ENCODE peak calls at places on chromosomes 1 and 21, in nine cellular contexts. One of them, this sample, is unnamed.

GRCh38 chr1:201254625-201255469 is 28.5 kb upstream of the PKP1 start:
- DNase-seq in astrocyte of the spinal cord: no peak
- DNase-seq in adrenal gland: peak; percentile 74
- DNase-seq in psoas muscle: peak; percentile 83
- DNase-seq in spleen: peak; percentile 88
- DNase-seq in right lobe of liver: no peak
- DNase-seq in tibial nerve: peak; percentile 45
- DNase-seq in A549: peak; percentile 89
- DNase-seq in colonic mucosa: peak; percentile 75
- DNase-seq in this sample: peak; percentile 25

GRCh38 chr1:43444827-43445225 is 8.9 kb downstream of the HYI start:
- DNase-seq in astrocyte of the spinal cord: no peak
- DNase-seq in adrenal gland: peak; percentile 19
- DNase-seq in psoas muscle: peak; percentile 39
- DNase-seq in spleen: peak; percentile 23
- DNase-seq in right lobe of liver: peak; percentile 49
- DNase-seq in tibial nerve: no peak
- DNase-seq in A549: no peak
- DNase-seq in colonic mucosa: no peak
- DNase-seq in this sample: peak; percentile 35

GRCh38 chr1:219220945-219221344 is 47.3 kb downstream of the LYPLAL1 start:
- DNase-seq in astrocyte of the spinal cord: no peak
- DNase-seq in adrenal gland: no peak
- DNase-seq in psoas muscle: no peak
- DNase-seq in spleen: no peak
- DNase-seq in right lobe of liver: no peak
- DNase-seq in tibial nerve: no peak
- DNase-seq in A549: no peak
- DNase-seq in colonic mucosa: no peak
- DNase-seq in this sample: peak; percentile 8

GRCh38 chr1:18446751-18447150 is 34.0 kb upstream of the KLHDC7A start:
- DNase-seq in astrocyte of the spinal cord: no peak
- DNase-seq in adrenal gland: no peak
- DNase-seq in psoas muscle: no peak
- DNase-seq in spleen: no peak
- DNase-seq in right lobe of liver: no peak
- DNase-seq in tibial nerve: no peak
- DNase-seq in A549: no peak
- DNase-seq in colonic mucosa: no peak
- DNase-seq in this sample: no peak

GRCh38 chr1:42379794-42380616 is 587 bp upstream of the RIMKLA start:
- DNase-seq in astrocyte of the spinal cord: peak; percentile 17
- DNase-seq in adrenal gland: peak; percentile 34
- DNase-seq in psoas muscle: no peak
- DNase-seq in spleen: no peak
- DNase-seq in right lobe of liver: no peak
- DNase-seq in tibial nerve: no peak
- DNase-seq in A549: peak; percentile 17
- DNase-seq in colonic mucosa: no peak
- DNase-seq in this sample: peak; percentile 23

GRCh38 chr21:35540950-35541632 is 492.0 kb upstream of the RUNX1 start:
- DNase-seq in astrocyte of the spinal cord: peak; percentile 37
- DNase-seq in adrenal gland: no peak
- DNase-seq in psoas muscle: no peak
- DNase-seq in spleen: no peak
- DNase-seq in right lobe of liver: no peak
- DNase-seq in tibial nerve: no peak
- DNase-seq in A549: no peak
- DNase-seq in colonic mucosa: no peak
- DNase-seq in this sample: no peak

GRCh38 chr1:201645956-201646355 is 107.0 kb downstream of the NAV1 start:
- DNase-seq in astrocyte of the spinal cord: no peak
- DNase-seq in adrenal gland: no peak
- DNase-seq in psoas muscle: no peak
- DNase-seq in spleen: no peak
- DNase-seq in right lobe of liver: no peak
- DNase-seq in tibial nerve: no peak
- DNase-seq in A549: no peak
- DNase-seq in colonic mucosa: no peak
- DNase-seq in this sample: no peak

GRCh38 chr1:91075233-91076135 is 53.6 kb upstream of the ZNF644 start:
- DNase-seq in astrocyte of the spinal cord: no peak
- DNase-seq in adrenal gland: no peak
- DNase-seq in psoas muscle: no peak
- DNase-seq in spleen: no peak
- DNase-seq in right lobe of liver: no peak
- DNase-seq in tibial nerve: no peak
- DNase-seq in A549: no peak
- DNase-seq in colonic mucosa: no peak
- DNase-seq in this sample: no peak

GRCh38 chr1:81554108-81554507 is 246.6 kb upstream of the ADGRL2 start:
- DNase-seq in astrocyte of the spinal cord: no peak
- DNase-seq in adrenal gland: no peak
- DNase-seq in psoas muscle: no peak
- DNase-seq in spleen: no peak
- DNase-seq in right lobe of liver: no peak
- DNase-seq in tibial nerve: no peak
- DNase-seq in A549: no peak
- DNase-seq in colonic mucosa: no peak
- DNase-seq in this sample: no peak

GRCh38 chr1:202009326-202010031 is 908 bp upstream of the ELF3 start:
- DNase-seq in astrocyte of the spinal cord: peak; percentile 69
- DNase-seq in adrenal gland: peak; percentile 89
- DNase-seq in psoas muscle: peak; percentile 64
- DNase-seq in spleen: peak; percentile 67
- DNase-seq in right lobe of liver: peak; percentile 69
- DNase-seq in tibial nerve: peak; percentile 72
- DNase-seq in A549: peak; percentile 91
- DNase-seq in colonic mucosa: peak; percentile 94
- DNase-seq in this sample: peak; percentile 82

GRCh38 chr1:27071049-27071416 is 58.4 kb upstream of the TENT5B start:
- DNase-seq in astrocyte of the spinal cord: no peak
- DNase-seq in adrenal gland: peak; percentile 37
- DNase-seq in psoas muscle: no peak
- DNase-seq in spleen: no peak
- DNase-seq in right lobe of liver: no peak
- DNase-seq in tibial nerve: no peak
- DNase-seq in A549: no peak
- DNase-seq in colonic mucosa: no peak
- DNase-seq in this sample: peak; percentile 42

GRCh38 chr21:45542667-45543370 is 579 bp upstream of the SLC19A1 start:
- DNase-seq in astrocyte of the spinal cord: no peak
- DNase-seq in adrenal gland: peak; percentile 57
- DNase-seq in psoas muscle: peak; percentile 66
- DNase-seq in spleen: peak; percentile 91
- DNase-seq in right lobe of liver: peak; percentile 67
- DNase-seq in tibial nerve: no peak
- DNase-seq in A549: no peak
- DNase-seq in colonic mucosa: peak; percentile 30
- DNase-seq in this sample: no peak

GRCh38 chr1:161946071-161946987 is 77.3 kb downstream of the OLFML2B start:
- DNase-seq in astrocyte of the spinal cord: peak; percentile 66
- DNase-seq in adrenal gland: no peak
- DNase-seq in psoas muscle: no peak
- DNase-seq in spleen: no peak
- DNase-seq in right lobe of liver: no peak
- DNase-seq in tibial nerve: no peak
- DNase-seq in A549: no peak
- DNase-seq in colonic mucosa: no peak
- DNase-seq in this sample: peak; percentile 75

GRCh38 chr1:67285780-67286488 is 21.7 kb upstream of the IL12RB2 start:
- DNase-seq in astrocyte of the spinal cord: peak; percentile 11
- DNase-seq in adrenal gland: no peak
- DNase-seq in psoas muscle: no peak
- DNase-seq in spleen: no peak
- DNase-seq in right lobe of liver: no peak
- DNase-seq in tibial nerve: no peak
- DNase-seq in A549: no peak
- DNase-seq in colonic mucosa: no peak
- DNase-seq in this sample: no peak

GRCh38 chr1:154869351-154870116 is 547 bp downstream of the KCNN3 start:
- DNase-seq in astrocyte of the spinal cord: peak; percentile 40
- DNase-seq in adrenal gland: peak; percentile 40
- DNase-seq in psoas muscle: peak; percentile 78
- DNase-seq in spleen: no peak
- DNase-seq in right lobe of liver: peak; percentile 49
- DNase-seq in tibial nerve: no peak
- DNase-seq in A549: no peak
- DNase-seq in colonic mucosa: peak; percentile 43
- DNase-seq in this sample: no peak

GRCh38 chr1:41862411-41863221 is 56.1 kb downstream of the HIVEP3 start:
- DNase-seq in astrocyte of the spinal cord: peak; percentile 88
- DNase-seq in adrenal gland: no peak
- DNase-seq in psoas muscle: no peak
- DNase-seq in spleen: no peak
- DNase-seq in right lobe of liver: no peak
- DNase-seq in tibial nerve: no peak
- DNase-seq in A549: peak; percentile 49
- DNase-seq in colonic mucosa: no peak
- DNase-seq in this sample: peak; percentile 83

GRCh38 chr1:100643430-100644196 is 75.9 kb upstream of the VCAM1 start:
- DNase-seq in astrocyte of the spinal cord: peak; percentile 9
- DNase-seq in adrenal gland: no peak
- DNase-seq in psoas muscle: no peak
- DNase-seq in spleen: no peak
- DNase-seq in right lobe of liver: no peak
- DNase-seq in tibial nerve: no peak
- DNase-seq in A549: no peak
- DNase-seq in colonic mucosa: peak; percentile 25
- DNase-seq in this sample: peak; percentile 40
- H3K4me3 ChIP-seq in astrocyte of the spinal cord: no peak overlapping the region
- H3K4me3 ChIP-seq in adrenal gland: no peak overlapping the region
- H3K4me3 ChIP-seq in psoas muscle: no peak overlapping the region
- H3K4me3 ChIP-seq in spleen: no peak overlapping the region
- H3K4me3 ChIP-seq in right lobe of liver: peak overlapping the region; percentile 24
- H3K4me3 ChIP-seq in tibial nerve: no peak overlapping the region
- H3K4me3 ChIP-seq in A549: no peak overlapping the region
- H3K4me3 ChIP-seq in colonic mucosa: no peak overlapping the region
- H3K4me3 ChIP-seq in this sample: no peak overlapping the region

GRCh38 chr1:113780363-113781146 is 21.3 kb upstream of the PHTF1 start:
- DNase-seq in astrocyte of the spinal cord: peak; percentile 24
- DNase-seq in adrenal gland: no peak
- DNase-seq in psoas muscle: no peak
- DNase-seq in spleen: no peak
- DNase-seq in right lobe of liver: no peak
- DNase-seq in tibial nerve: no peak
- DNase-seq in A549: no peak
- DNase-seq in colonic mucosa: no peak
- DNase-seq in this sample: peak; percentile 89
- TF ChIP-seq CTCF in astrocyte of the spinal cord: no peak
- TF ChIP-seq CTCF in adrenal gland: no peak
- TF ChIP-seq CTCF in psoas muscle: no peak
- TF ChIP-seq CTCF in spleen: no peak
- TF ChIP-seq CTCF in right lobe of liver: no peak
- TF ChIP-seq CTCF in tibial nerve: no peak
- TF ChIP-seq CTCF in A549: no peak
- TF ChIP-seq CTCF in colonic mucosa: no peak
- TF ChIP-seq CTCF in this sample: no peak

DNA sequence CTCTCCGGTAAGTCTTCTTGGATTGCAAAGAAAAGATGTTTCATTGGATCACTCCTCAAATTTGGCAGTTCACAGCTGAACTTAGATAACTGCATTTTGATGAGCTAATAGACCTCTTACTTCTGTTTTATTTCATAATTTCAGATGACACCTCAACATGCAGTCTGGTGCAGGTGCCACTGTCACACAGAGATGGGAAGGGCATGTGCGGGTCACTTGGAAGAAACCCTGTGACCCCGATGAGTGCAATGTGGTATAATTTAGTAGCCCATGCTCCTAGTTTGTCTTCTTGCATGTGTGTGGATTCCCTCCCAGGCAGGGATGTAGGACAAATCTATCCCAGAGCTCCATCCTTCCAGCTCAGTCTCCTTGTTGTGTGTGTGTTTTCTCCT is 481 bp upstream of the SLAMF1 start:
- DNase-seq in astrocyte of the spinal cord: no peak
- DNase-seq in adrenal gland: no peak
- DNase-seq in psoas muscle: no peak
- DNase-seq in spleen: no peak
- DNase-seq in right lobe of liver: no peak
- DNase-seq in tibial nerve: no peak
- DNase-seq in A549: no peak
- DNase-seq in colonic mucosa: no peak
- DNase-seq in this sample: no peak
- H3K4me3 ChIP-seq in astrocyte of the spinal cord: no peak overlapping the region
- H3K4me3 ChIP-seq in adrenal gland: no peak overlapping the region
- H3K4me3 ChIP-seq in psoas muscle: no peak overlapping the region
- H3K4me3 ChIP-seq in spleen: peak overlapping the region; percentile 64
- H3K4me3 ChIP-seq in right lobe of liver: no peak overlapping the region
- H3K4me3 ChIP-seq in tibial nerve: no peak overlapping the region
- H3K4me3 ChIP-seq in A549: no peak overlapping the region
- H3K4me3 ChIP-seq in colonic mucosa: peak overlapping the region; percentile 18
- H3K4me3 ChIP-seq in this sample: no peak overlapping the region

DNA sequence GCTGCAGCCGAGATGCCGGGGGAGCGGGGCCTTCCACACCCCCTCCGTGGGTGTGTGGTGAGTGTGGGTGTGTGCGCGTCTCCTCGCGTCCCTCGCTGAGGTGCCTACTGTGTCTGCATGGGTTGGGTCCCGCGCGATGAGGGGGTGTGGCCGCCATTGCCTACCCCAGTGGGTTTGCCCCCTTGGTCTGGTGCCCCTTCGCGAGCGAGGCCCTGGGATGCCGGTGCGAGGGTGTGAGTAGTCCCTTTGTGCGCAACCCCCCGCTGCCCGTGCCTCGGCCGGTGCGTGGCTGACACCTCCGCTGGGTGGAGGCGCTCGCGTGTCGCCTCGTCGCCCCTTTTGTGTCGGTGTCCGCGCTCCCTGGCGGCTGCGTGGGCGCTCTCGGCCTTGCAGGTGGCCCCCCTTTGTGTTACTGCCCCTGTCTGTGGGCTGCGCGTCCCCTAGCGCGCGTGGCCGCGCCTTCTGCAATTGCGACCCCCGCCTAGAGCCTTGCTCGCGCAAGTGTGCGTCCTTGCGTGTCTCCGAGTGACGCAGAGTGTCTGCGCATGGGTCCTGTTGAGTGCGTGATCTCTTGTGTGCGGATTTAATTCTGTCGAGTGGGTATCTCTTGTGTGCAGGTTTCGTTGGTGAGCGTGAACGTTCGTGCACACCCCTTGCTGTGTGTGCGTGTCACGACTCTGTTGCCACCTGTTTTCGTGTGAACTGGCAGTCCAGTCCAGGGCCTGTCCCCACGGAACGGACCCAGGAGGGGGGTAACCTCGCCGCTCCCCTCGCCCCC is 552 bp downstream of the TTC3 start:
- DNase-seq in astrocyte of the spinal cord: peak; percentile 32
- DNase-seq in adrenal gland: peak; percentile 68
- DNase-seq in psoas muscle: no peak
- DNase-seq in spleen: peak; percentile 94
- DNase-seq in right lobe of liver: peak; percentile 80
- DNase-seq in tibial nerve: no peak
- DNase-seq in A549: no peak
- DNase-seq in colonic mucosa: peak; percentile 67
- DNase-seq in this sample: peak; percentile 61
- TF ChIP-seq CTCF in astrocyte of the spinal cord: no peak
- TF ChIP-seq CTCF in adrenal gland: no peak
- TF ChIP-seq CTCF in psoas muscle: no peak
- TF ChIP-seq CTCF in spleen: no peak
- TF ChIP-seq CTCF in right lobe of liver: peak; percentile 11
- TF ChIP-seq CTCF in tibial nerve: no peak
- TF ChIP-seq CTCF in A549: no peak
- TF ChIP-seq CTCF in colonic mucosa: no peak
- TF ChIP-seq CTCF in this sample: no peak

GRCh38 chr1:30755746-30756145 is 1.8 kb downstream of the LAPTM5 start:
- DNase-seq in astrocyte of the spinal cord: no peak
- DNase-seq in adrenal gland: no peak
- DNase-seq in psoas muscle: no peak
- DNase-seq in spleen: peak; percentile 83
- DNase-seq in right lobe of liver: peak; percentile 27
- DNase-seq in tibial nerve: no peak
- DNase-seq in A549: no peak
- DNase-seq in colonic mucosa: no peak
- DNase-seq in this sample: no peak
- H3K4me3 ChIP-seq in astrocyte of the spinal cord: no peak overlapping the region
- H3K4me3 ChIP-seq in adrenal gland: no peak overlapping the region
- H3K4me3 ChIP-seq in psoas muscle: peak overlapping the region; percentile 2
- H3K4me3 ChIP-seq in spleen: peak overlapping the region; percentile 80
- H3K4me3 ChIP-seq in right lobe of liver: peak overlapping the region; percentile 46
- H3K4me3 ChIP-seq in tibial nerve: peak overlapping the region; percentile 46
- H3K4me3 ChIP-seq in A549: no peak overlapping the region
- H3K4me3 ChIP-seq in colonic mucosa: peak overlapping the region; percentile 23
- H3K4me3 ChIP-seq in this sample: no peak overlapping the region